ENCODE peak calls at places on chromosomes 16 and 17, in four cellular contexts. B is CD8-positive, alpha-beta memory T cell; Q is activated naive CD4-positive, alpha-beta T cell treated with anti-CD3 and anti-CD28 coated beads for 36 hours; H is activated naive CD8-positive, alpha-beta T cell treated with anti-CD3 and anti-CD28 coated beads, Interleukin-2, amount 50 U/mL, for 24 hours. X is an unnamed sample.

GRCh38 chr17:21213491-21214014 is 408 bp downstream of the TMEM11 start:
- DNase-seq in Q (peak), B (no peak), H (no peak), X (no peak)

GRCh38 chr17:74569392-74570003 is 2.2 kb upstream of the CD300H start:
- DNase-seq in H (peak), Q (peak), B (no peak), X (no peak)

GRCh38 chr17:16929757-16930520 is 42.0 kb downstream of the TNFRSF13B start:
- DNase-seq in B (no peak), Q (no peak), H (no peak), X (no peak)

GRCh38 chr17:27449541-27449940 is 6.7 kb upstream of the KSR1 start:
- DNase-seq in B (no peak), H (no peak), Q (no peak), X (no peak)

GRCh38 chr17:38599398-38599856 is 6.3 kb downstream of the SRCIN1 start:
- DNase-seq in Q (no peak), H (no peak), B (no peak), X (no peak)

GRCh38 chr16:65572156-65572555 is 450.3 kb upstream of the CDH11 start:
- DNase-seq in H (no peak), Q (no peak), B (no peak), X (no peak)

GRCh38 chr17:412211-413015 is 59.8 kb upstream of the RPH3AL start:
- DNase-seq in B (peak), Q (peak), H (peak), X (peak)

GRCh38 chr17:2994441-2994840 is 69.0 kb downstream of the OR1D5 start:
- DNase-seq in H (no peak), B (no peak), Q (no peak), X (no peak)

GRCh38 chr16:63904182-63904581 is 1217.7 kb downstream of the CDH11 start:
- DNase-seq in Q (no peak), H (no peak), B (no peak), X (no peak)

GRCh38 chr17:49996495-49997255 is 1.7 kb upstream of the DLX3 start:
- DNase-seq in Q (peak), H (peak), B (peak), X (no peak)